ENCODE peak calls at places on chromosome 13, in five cellular contexts. R, N, I, S and A are unnamed samples.

GRCh38 chr13:41652735-41653361 is 195.5 kb downstream of the RGCC start:
- DNase-seq in R (peak; percentile 37), N (peak; percentile 42), I (peak; percentile 45), S (peak; percentile 77), A (no peak)

GRCh38 chr13:51623473-51623872 is 39.2 kb downstream of the WDFY2 start:
- DNase-seq in R (no peak), N (no peak), I (no peak), S (no peak), A (no peak)

GRCh38 chr13:77565635-77566034 is 30.1 kb downstream of the SCEL start:
- DNase-seq in R (no peak), N (no peak), I (peak; percentile 43), S (peak; percentile 14), A (no peak)

GRCh38 chr13:41720839-41721561 is 239.9 kb downstream of the VWA8 start:
- DNase-seq in R (no peak), N (no peak), I (no peak), S (no peak), A (no peak)

GRCh38 chr13:67147257-67148218 is 82.6 kb downstream of the PCDH9 start:
- DNase-seq in R (peak; percentile 67), N (peak; percentile 24), I (peak; percentile 28), S (no peak), A (no peak)

GRCh38 chr13:102089722-102090121 is 312.1 kb downstream of the FGF14 start:
- DNase-seq in R (no peak), N (no peak), I (no peak), S (no peak), A (no peak)

GRCh38 chr13:41916173-41916954 is 44.5 kb downstream of the VWA8 start:
- DNase-seq in R (no peak), N (peak; percentile 66), I (peak; percentile 24), S (peak; percentile 19), A (no peak)

GRCh38 chr13:60384911-60385310 is 12.1 kb upstream of the TDRD3 start:
- DNase-seq in R (no peak), N (no peak), I (no peak), S (no peak), A (no peak)

GRCh38 chr13:113115363-113116205 is 7.0 kb upstream of the F10 start:
- DNase-seq in R (no peak), N (no peak), I (no peak), S (no peak), A (peak; percentile 7)

GRCh38 chr13:97116754-97117153 is 105.4 kb upstream of the MBNL2 start:
- DNase-seq in R (peak; percentile 25), N (no peak), I (no peak), S (no peak), A (no peak)